ENCODE peak calls at places on chromosomes 11 and 22, in ten cellular contexts. C is uterus, Z is heart left ventricle, K is right lobe of liver, T is IMR-90, U is lower leg skin, R is endothelial cell of umbilical vein, G is spleen, L is Peyer's patch, N is A549. V is an unnamed sample.

GRCh38 chr22:38835888-38836301 is 7.9 kb downstream of the NPTXR start:
- DNase-seq in C (no peak), Z (no peak), K (no peak), T (peak), U (no peak), R (no peak), G (no peak), L (no peak), N (no peak), V (peak)

GRCh38 chr11:46291441-46292143 is 14.1 kb downstream of the CREB3L1 start:
- DNase-seq in C (peak), Z (peak), K (no peak), T (peak), U (no peak), R (no peak), G (no peak), L (no peak), N (no peak), V (no peak)

GRCh38 chr22:43851058-43851978 is 11.0 kb downstream of the SULT4A1 start:
- DNase-seq in C (no peak), Z (no peak), K (no peak), T (no peak), U (peak), R (no peak), G (peak), L (no peak), N (no peak), V (no peak)

GRCh38 chr11:121048464-121049233 is 24.7 kb downstream of the TBCEL start:
- DNase-seq in C (no peak), Z (no peak), K (no peak), T (peak), U (no peak), R (no peak), G (no peak), L (no peak), N (no peak), V (no peak)

GRCh38 chr22:24003887-24004286 is 1.4 kb downstream of the GSTT4 start:
- DNase-seq in C (no peak), Z (no peak), K (no peak), T (no peak), U (no peak), R (no peak), G (no peak), L (no peak), N (no peak), V (no peak)

GRCh38 chr11:129320485-129320884 is 55.2 kb upstream of the BARX2 start:
- DNase-seq in C (no peak), Z (no peak), K (no peak), T (no peak), U (peak), R (no peak), G (no peak), L (no peak), N (no peak), V (no peak)

GRCh38 chr11:60204922-60205321 is 22.0 kb upstream of the MS4A6A start:
- DNase-seq in C (no peak), Z (no peak), K (no peak), T (no peak), U (no peak), R (peak), G (no peak), L (no peak), N (no peak), V (no peak)

GRCh38 chr22:36378080-36378788 is 9.5 kb downstream of the MYH9 start:
- DNase-seq in C (no peak), Z (no peak), K (no peak), T (no peak), U (no peak), R (no peak), G (no peak), L (no peak), N (no peak), V (no peak)

GRCh38 chr11:130852589-130852988 is 63.7 kb downstream of the SNX19 start:
- DNase-seq in C (no peak), Z (no peak), K (no peak), T (no peak), U (no peak), R (no peak), G (no peak), L (no peak), N (no peak), V (no peak)

GRCh38 chr11:46827995-46828394 is 18.1 kb downstream of the CKAP5 start:
- DNase-seq in C (no peak), Z (no peak), K (no peak), T (peak), U (no peak), R (no peak), G (no peak), L (no peak), N (no peak), V (no peak)

GRCh38 chr22:20569059-20570058 is 61.9 kb downstream of the MED15 start:
- DNase-seq in C (peak), Z (peak), K (peak), T (peak), U (peak), R (no peak), G (peak), L (peak), N (peak), V (peak)

GRCh38 chr22:20027966-20028854 is 7.3 kb downstream of the TANGO2 start:
- DNase-seq in C (no peak), Z (no peak), K (peak), T (no peak), U (no peak), R (peak), G (peak), L (no peak), N (no peak), V (no peak)

GRCh38 chr11:117662255-117662654 is 134.8 kb downstream of the DSCAML1 start:
- DNase-seq in C (no peak), Z (no peak), K (no peak), T (no peak), U (no peak), R (no peak), G (no peak), L (no peak), N (no peak), V (no peak)

GRCh38 chr22:37556750-37557149 is 3.5 kb upstream of the CDC42EP1 start:
- DNase-seq in C (no peak), Z (no peak), K (no peak), T (no peak), U (no peak), R (no peak), G (no peak), L (no peak), N (no peak), V (no peak)

GRCh38 chr11:64746486-64746885 is 2.5 kb upstream of the RASGRP2 start:
- DNase-seq in C (no peak), Z (no peak), K (no peak), T (no peak), U (no peak), R (no peak), G (peak), L (no peak), N (no peak), V (no peak)

GRCh38 chr11:65298131-65298535 is 16.5 kb upstream of the CDC42EP2 start:
- DNase-seq in C (peak), Z (peak), K (peak), T (peak), U (peak), R (no peak), G (peak), L (peak), N (no peak), V (no peak)

GRCh38 chr11:34857463-34857862 is 58.7 kb downstream of the APIP start:
- DNase-seq in C (no peak), Z (no peak), K (no peak), T (no peak), U (no peak), R (no peak), G (no peak), L (no peak), N (no peak), V (no peak)

GRCh38 chr22:36244522-36245391 is 5.4 kb upstream of the APOL2 start:
- DNase-seq in C (peak), Z (no peak), K (no peak), T (peak), U (peak), R (no peak), G (no peak), L (peak), N (no peak), V (no peak)

GRCh38 chr11:120773501-120774031 is 250.3 kb upstream of the TBCEL start:
- DNase-seq in C (no peak), Z (no peak), K (no peak), T (no peak), U (peak), R (peak), G (no peak), L (no peak), N (no peak), V (no peak)

GRCh38 chr22:41919357-41920224 is 4.7 kb upstream of the SHISA8 start:
- DNase-seq in C (no peak), Z (peak), K (no peak), T (peak), U (no peak), R (no peak), G (peak), L (peak), N (no peak), V (no peak)

GRCh38 chr11:129503646-129504045 is 128.0 kb downstream of the BARX2 start:
- DNase-seq in C (no peak), Z (no peak), K (no peak), T (no peak), U (no peak), R (no peak), G (no peak), L (no peak), N (no peak), V (no peak)

GRCh38 chr11:10387209-10388083 is 67.6 kb upstream of the AMPD3 start:
- DNase-seq in C (peak), Z (no peak), K (no peak), T (peak), U (peak), R (peak), G (no peak), L (peak), N (no peak), V (no peak)

GRCh38 chr11:17256512-17256911 is 20.0 kb upstream of the NUCB2 start:
- DNase-seq in C (no peak), Z (no peak), K (no peak), T (peak), U (no peak), R (peak), G (no peak), L (no peak), N (no peak), V (peak)

GRCh38 chr11:41085123-41085522 is 374.3 kb downstream of the LRRC4C start:
- DNase-seq in C (no peak), Z (no peak), K (no peak), T (no peak), U (no peak), R (no peak), G (no peak), L (no peak), N (no peak), V (no peak)

GRCh38 chr11:115334932-115335788 is 169.1 kb downstream of the CADM1 start:
- DNase-seq in C (no peak), Z (no peak), K (no peak), T (peak), U (no peak), R (peak), G (no peak), L (no peak), N (peak), V (no peak)
- TF ChIP-seq POLR2A in C (no peak), Z (no peak), K (no peak), T (no peak), U (no peak), R (no peak), G (no peak), L (no peak), N (no peak), V (no peak)

GRCh38 chr11:115422013-115422697 is 82.1 kb downstream of the CADM1 start:
- DNase-seq in C (no peak), Z (no peak), K (no peak), T (no peak), U (no peak), R (no peak), G (no peak), L (no peak), N (no peak), V (no peak)

GRCh38 chr11:115421338-115422012 is 82.7 kb downstream of the CADM1 start:
- DNase-seq in C (no peak), Z (no peak), K (no peak), T (no peak), U (no peak), R (no peak), G (no peak), L (no peak), N (no peak), V (no peak)

GRCh38 chr11:115418081-115418480 is 86.1 kb downstream of the CADM1 start:
- DNase-seq in C (no peak), Z (no peak), K (no peak), T (no peak), U (no peak), R (no peak), G (no peak), L (no peak), N (no peak), V (no peak)

GRCh38 chr11:115418626-115419025 is 85.6 kb downstream of the CADM1 start:
- DNase-seq in C (no peak), Z (no peak), K (no peak), T (no peak), U (no peak), R (no peak), G (no peak), L (no peak), N (no peak), V (no peak)

GRCh38 chr11:115420524-115420923 is 83.7 kb downstream of the CADM1 start:
- DNase-seq in C (no peak), Z (no peak), K (no peak), T (no peak), U (no peak), R (no peak), G (no peak), L (no peak), N (no peak), V (no peak)
- TF ChIP-seq POLR2A in C (no peak), Z (no peak), K (no peak), T (no peak), U (no peak), R (no peak), G (no peak), L (no peak), N (no peak), V (no peak)

DNA sequence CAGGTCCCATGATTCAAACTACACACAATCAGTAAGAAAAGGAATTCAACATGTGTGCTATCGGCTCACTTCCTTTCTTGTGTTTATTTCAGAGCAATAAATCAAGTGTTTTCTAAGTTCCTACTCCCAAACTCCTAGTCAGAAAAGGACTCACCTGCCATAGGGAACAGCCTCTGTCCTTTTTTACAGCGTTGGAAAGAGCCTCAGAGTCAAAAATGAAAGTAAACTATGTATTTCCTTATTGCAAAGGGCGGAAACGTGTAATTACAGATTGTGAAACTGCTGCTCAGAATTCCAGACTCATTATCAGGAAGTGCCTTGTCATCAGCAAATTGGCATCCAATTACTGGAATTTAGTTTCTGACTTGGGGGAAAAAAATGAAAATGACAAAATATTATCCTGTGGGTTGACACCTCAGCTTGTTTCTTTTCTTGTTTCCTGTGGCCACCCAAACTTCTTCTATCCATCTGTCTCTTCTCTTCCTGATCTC is at the start of gene CASP4:
- DNase-seq in C (no peak), Z (no peak), K (no peak), T (peak), U (no peak), R (peak), G (no peak), L (peak), N (peak), V (no peak)
- TF ChIP-seq POLR2A in C (peak), Z (peak), K (peak), T (peak), U (no peak), R (peak), G (no peak), L (peak), N (no peak), V (no peak)

DNA sequence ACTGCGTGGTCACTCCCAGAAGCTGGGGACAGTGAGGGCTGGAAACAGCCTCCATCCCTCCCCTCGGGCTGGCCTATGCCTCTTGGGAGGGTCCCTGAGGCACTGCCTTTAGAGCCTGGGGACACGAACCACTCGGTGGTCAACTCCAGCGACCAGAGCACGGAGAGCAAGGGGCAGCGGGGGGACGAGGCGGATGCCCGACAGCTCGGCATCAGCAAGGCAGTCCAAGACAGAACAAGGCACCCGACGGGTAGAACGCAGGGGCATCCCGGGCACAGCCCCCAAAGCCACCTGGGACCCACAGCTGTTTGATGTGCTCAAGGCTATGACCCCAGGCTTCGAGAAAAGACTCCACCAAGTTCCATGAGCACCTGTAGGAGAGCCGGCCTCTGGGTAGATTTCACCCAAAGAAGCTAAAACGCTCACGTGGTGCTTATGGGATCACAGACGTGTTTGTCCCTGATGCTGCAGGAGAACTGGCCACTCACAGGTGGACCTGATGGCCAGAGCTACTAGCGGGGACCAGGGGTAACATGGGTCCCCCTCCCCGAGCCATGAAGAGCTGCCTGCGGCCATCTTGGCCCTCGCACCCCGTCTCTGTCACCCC is 510 bp upstream of the LSP1 start:
- DNase-seq in C (no peak), Z (no peak), K (no peak), T (no peak), U (no peak), R (no peak), G (peak), L (no peak), N (no peak), V (no peak)
- TF ChIP-seq POLR2A in C (no peak), Z (no peak), K (no peak), T (no peak), U (no peak), R (no peak), G (no peak), L (no peak), N (no peak), V (no peak)